ENCODE peak calls at places on chromosomes 16 and 17, in six cellular contexts. X is GM12878, V is GM12892, T is K562, Z is SK-N-SH, Q is HepG2. P is an unnamed sample.

GRCh38 chr17:43832976-43833829 is at the start of gene MPP3:
- DNase-seq in X (no peak), V (no peak), T (peak), Z (peak), Q (no peak), P (no peak)

GRCh38 chr17:45816966-45817365 is 27.7 kb upstream of the SPPL2C start:
- DNase-seq in X (no peak), V (no peak), T (no peak), Z (no peak), Q (no peak), P (no peak)

GRCh38 chr17:69961488-69962145 is 113.4 kb upstream of the KCNJ16 start:
- DNase-seq in X (no peak), V (no peak), T (no peak), Z (no peak), Q (no peak), P (no peak)

GRCh38 chr17:39169518-39169917 is 3.6 kb upstream of the ARL5C start:
- DNase-seq in X (no peak), V (no peak), T (no peak), Z (no peak), Q (no peak), P (no peak)

GRCh38 chr17:74840989-74841666 is 18.6 kb downstream of the GRIN2C start:
- DNase-seq in X (no peak), V (no peak), T (peak), Z (no peak), Q (peak), P (no peak)

GRCh38 chr17:76997981-76998531 is 129.9 kb downstream of the MGAT5B start:
- DNase-seq in X (peak), V (no peak), T (no peak), Z (peak), Q (no peak), P (peak)

GRCh38 chr16:80045944-80046660 is 445.6 kb upstream of the MAF start:
- DNase-seq in X (no peak), V (no peak), T (no peak), Z (no peak), Q (no peak), P (no peak)

GRCh38 chr17:43360376-43360738 is 38.4 kb upstream of the ARL4D start:
- DNase-seq in X (no peak), V (no peak), T (no peak), Z (peak), Q (peak), P (no peak)

GRCh38 chr16:28297784-28298510 is 5.6 kb downstream of the SBK1 start:
- DNase-seq in X (no peak), V (no peak), T (no peak), Z (no peak), Q (no peak), P (no peak)

GRCh38 chr16:19168173-19169080 is at the start of gene SYT17:
- DNase-seq in X (no peak), V (peak), T (no peak), Z (peak), Q (no peak), P (peak)

GRCh38 chr17:34584805-34585416 is 5.5 kb downstream of the TMEM132E start:
- DNase-seq in X (no peak), V (no peak), T (peak), Z (peak), Q (no peak), P (no peak)

GRCh38 chr17:57876866-57877237 is 27.0 kb upstream of the MRPS23 start:
- DNase-seq in X (no peak), V (no peak), T (no peak), Z (no peak), Q (no peak), P (no peak)

GRCh38 chr16:47528431-47528830 is 67.3 kb downstream of the PHKB start:
- DNase-seq in X (no peak), V (no peak), T (no peak), Z (no peak), Q (no peak), P (no peak)

DNA sequence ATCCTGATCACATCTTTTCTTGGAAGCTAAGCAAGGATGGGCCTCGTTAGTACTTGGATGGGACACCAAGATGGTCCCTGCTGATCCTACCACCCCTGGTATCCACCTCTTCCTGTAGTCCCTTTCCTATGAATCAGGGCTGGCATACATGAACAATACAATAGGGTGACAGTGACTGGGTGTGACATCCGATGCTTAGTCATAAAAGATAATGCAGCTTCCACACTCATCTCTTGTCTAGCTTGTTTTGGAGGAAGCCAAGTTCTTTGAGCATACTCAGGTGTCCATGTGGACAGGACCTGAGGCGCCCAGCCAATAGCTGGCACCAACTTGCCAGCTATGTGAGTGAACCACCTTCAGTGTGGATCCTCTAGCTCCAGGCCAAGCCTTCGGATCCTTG is 62.5 kb upstream of the NFAT5 start:
- DNase-seq in X (no peak), V (no peak), T (no peak), Z (no peak), Q (peak), P (no peak)
- TF ChIP-seq TAF1 in X (no peak), V (no peak), T (no peak), Z (no peak), Q (no peak), P (no peak)

GRCh38 chr16:30087181-30087898 is 4.4 kb downstream of the TBX6 start:
- DNase-seq in X (no peak), V (no peak), T (no peak), Z (no peak), Q (no peak), P (no peak)
- TF ChIP-seq POLR2AphosphoS5 in X (no peak), V (no peak), T (no peak), Z (no peak), Q (no peak), P (no peak)

DNA sequence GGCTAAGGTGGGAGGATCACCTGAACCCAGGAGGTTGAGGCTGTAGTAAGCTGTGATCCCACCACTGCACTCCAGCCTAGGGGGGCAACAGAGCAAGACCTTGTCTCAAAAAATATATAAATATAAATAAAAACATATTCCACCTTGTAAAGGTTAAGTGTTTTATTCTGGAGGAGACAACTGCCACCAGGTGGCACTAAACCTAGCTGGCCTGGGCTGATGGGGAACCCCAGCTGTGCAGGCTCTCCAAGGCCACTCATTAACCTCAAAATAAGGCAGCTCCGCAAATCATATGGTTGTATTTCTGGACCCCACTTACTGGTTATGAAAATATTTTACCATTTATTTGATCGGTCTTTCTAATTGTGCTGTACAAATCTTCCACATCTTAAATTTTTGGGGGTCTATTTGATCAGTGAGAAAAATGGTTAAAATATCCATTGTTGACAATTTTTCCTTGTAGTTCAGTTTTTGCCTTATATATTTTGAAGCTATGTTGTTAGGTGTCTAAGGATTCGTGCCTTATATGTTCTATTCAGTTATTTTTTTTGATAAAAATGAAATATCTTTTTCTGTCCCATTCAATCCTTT is 8.5 kb upstream of the ICAM2 start:
- DNase-seq in X (no peak), V (no peak), T (peak), Z (peak), Q (peak), P (peak)
- TF ChIP-seq TAF1 in X (no peak), V (no peak), T (no peak), Z (no peak), Q (no peak), P (no peak)

DNA sequence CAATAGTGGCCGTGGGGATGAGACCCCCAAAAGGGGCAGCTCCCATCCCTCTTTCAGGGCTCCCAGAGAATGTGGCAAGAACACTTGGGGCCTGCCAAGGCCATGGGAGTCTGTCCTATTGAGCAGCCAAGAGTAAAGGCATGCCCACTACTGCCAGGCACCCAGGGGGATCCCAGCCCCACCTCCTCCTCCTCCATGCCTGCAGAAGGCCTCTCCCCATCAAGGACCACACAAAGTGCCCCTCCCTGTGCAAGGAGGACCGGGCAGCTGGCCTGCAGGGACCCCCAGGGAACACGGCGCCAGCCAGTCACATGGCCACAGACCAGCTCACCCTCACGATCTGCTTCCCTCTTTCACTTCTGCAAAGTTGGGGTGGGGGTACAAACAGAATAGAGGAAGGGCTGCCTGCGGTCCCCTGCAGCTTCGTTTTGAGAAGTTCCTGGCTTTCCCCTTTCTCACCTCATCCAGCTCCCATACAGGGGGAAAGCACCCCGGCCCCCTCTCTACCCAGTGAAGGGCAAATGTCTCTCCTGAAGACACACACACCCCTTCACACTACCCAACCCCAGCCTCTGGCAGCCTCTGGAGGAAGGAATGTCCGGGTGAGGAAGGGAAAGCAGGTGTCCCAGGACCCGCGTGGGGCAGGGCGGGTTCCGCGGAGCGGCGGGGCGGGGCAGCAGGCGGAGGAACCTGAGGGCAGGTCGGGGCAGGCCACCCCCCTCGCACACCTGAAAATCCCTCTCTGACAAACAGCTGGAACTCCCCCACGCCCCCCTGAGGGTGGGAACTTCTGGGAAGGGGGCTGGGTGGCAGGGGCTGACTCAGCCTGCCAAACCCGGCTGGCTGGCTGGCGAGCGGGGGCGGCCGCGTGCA is 2.0 kb downstream of the PPP1R9B start:
- DNase-seq in X (peak), V (peak), T (peak), Z (peak), Q (peak), P (peak)
- TF ChIP-seq POLR2AphosphoS5 in X (peak), V (peak), T (no peak), Z (no peak), Q (no peak), P (peak)

GRCh38 chr17:78269893-78270490 is 38.6 kb downstream of the TMEM235 start:
- DNase-seq in X (no peak), V (no peak), T (no peak), Z (no peak), Q (no peak), P (no peak)
- TF ChIP-seq TAF1 in X (no peak), V (no peak), T (no peak), Z (no peak), Q (no peak), P (no peak)

P was measured in GM12891.